ENCODE peak calls at places on chromosome 12, in eight cellular contexts. V is Kasumi-1; F is stimulated activated CD8-positive, alpha-beta memory T cell treated with anti-CD3 and anti-CD28 coated beads, Interleukin-4, amount 100 ng/mL, for 24 hours; P is posterior vena cava; J is GM10248; Q is NCI-H2171 treated with DMSO at 0.1 percent for 48 hours; R is midbrain; I is SW 1271. D is an unnamed sample.

GRCh38 chr12:58803893-58804292 is 116.4 kb downstream of the LRIG3 start:
- DNase-seq in V (peak), F (no peak), P (no peak), J (no peak), Q (no peak), R (no peak), I (no peak), D (no peak)

GRCh38 chr12:106976668-106977067 is 10.3 kb downstream of the MTERF2 start:
- DNase-seq in V (no peak), F (no peak), P (no peak), J (no peak), Q (no peak), R (no peak), I (no peak), D (no peak)

GRCh38 chr12:286531-287300 is 24.1 kb upstream of the SLC6A13 start:
- DNase-seq in V (no peak), F (no peak), P (no peak), J (no peak), Q (no peak), R (no peak), I (no peak), D (no peak)

GRCh38 chr12:95994476-95994875 is 1.7 kb downstream of the HAL start:
- DNase-seq in V (no peak), F (no peak), P (no peak), J (no peak), Q (no peak), R (no peak), I (no peak), D (no peak)

GRCh38 chr12:98635657-98636323 is 8.8 kb downstream of the IKBIP start:
- DNase-seq in V (no peak), F (no peak), P (no peak), J (peak), Q (peak), R (no peak), I (peak), D (no peak)

GRCh38 chr12:1277905-1278304 is 286.9 kb downstream of the ERC1 start:
- DNase-seq in V (no peak), F (peak), P (no peak), J (peak), Q (peak), R (no peak), I (no peak), D (no peak)

GRCh38 chr12:117680311-117680710 is 288.5 kb downstream of the KSR2 start:
- DNase-seq in V (no peak), F (no peak), P (no peak), J (no peak), Q (no peak), R (no peak), I (no peak), D (no peak)

GRCh38 chr12:50934981-50935807 is 17.1 kb upstream of the HIGD1C start:
- DNase-seq in V (peak), F (no peak), P (no peak), J (no peak), Q (no peak), R (no peak), I (no peak), D (no peak)

GRCh38 chr12:120207227-120207626 is 6.3 kb upstream of the RPLP0 start:
- DNase-seq in V (no peak), F (no peak), P (no peak), J (no peak), Q (no peak), R (no peak), I (no peak), D (no peak)

GRCh38 chr12:11015775-11016430 is 6.5 kb downstream of the TAS2R19 start:
- DNase-seq in V (no peak), F (no peak), P (no peak), J (no peak), Q (no peak), R (no peak), I (no peak), D (no peak)

D was measured in Panc1.